ENCODE peak calls at places on chromosomes 12 and 14, in ten cellular contexts. O is Peyer's patch; K is AG08395; N is stimulated activated CD4-positive, alpha-beta T cell treated with anti-CD3 and anti-CD28 coated beads, Interleukin-1b, Interleukin-23, amount 100 ng/mL, for 4 hours; M is Calu3; R is sciatic nerve; A is NCI-H1105 treated with DMSO at 0.1 percent for 48 hours; J is amniotic stem cell; T is GM04503; S is ovary. V is an unnamed sample.

GRCh38 chr14:22184157-22185025 is 404.6 kb downstream of the DAD1 start:
- DNase-seq in O (no peak), K (no peak), N (no peak), M (peak; percentile 15), R (no peak), A (no peak), J (no peak), T (no peak), S (no peak), V (no peak)

GRCh38 chr14:50542941-50543418 is 10.6 kb upstream of the MAP4K5 start:
- DNase-seq in O (peak; percentile 69), K (peak; percentile 54), N (peak; percentile 24), M (peak; percentile 38), R (no peak), A (peak; percentile 83), J (peak; percentile 24), T (no peak), S (no peak), V (peak; percentile 22)

GRCh38 chr12:124524231-124524925 is 43.0 kb downstream of the NCOR2 start:
- DNase-seq in O (no peak), K (peak; percentile 95), N (no peak), M (peak; percentile 37), R (no peak), A (no peak), J (no peak), T (peak; percentile 83), S (no peak), V (no peak)

GRCh38 chr14:105877645-105878044 is 351.3 kb downstream of the TMEM121 start:
- DNase-seq in O (no peak), K (no peak), N (no peak), M (no peak), R (no peak), A (no peak), J (no peak), T (no peak), S (peak; percentile 2), V (no peak)

GRCh38 chr14:34174973-34175372 is 224.1 kb upstream of the EGLN3 start:
- DNase-seq in O (no peak), K (no peak), N (no peak), M (no peak), R (no peak), A (peak; percentile 44), J (no peak), T (no peak), S (no peak), V (no peak)

GRCh38 chr14:74429221-74429691 is 3.2 kb upstream of the SYNDIG1L start:
- DNase-seq in O (no peak), K (no peak), N (no peak), M (no peak), R (no peak), A (no peak), J (no peak), T (no peak), S (no peak), V (no peak)

GRCh38 chr12:94148841-94149780 is 734 bp downstream of the PLXNC1 start:
- DNase-seq in O (peak; percentile 79), K (peak; percentile 60), N (no peak), M (peak; percentile 50), R (peak; percentile 67), A (peak; percentile 33), J (no peak), T (no peak), S (peak; percentile 58), V (peak; percentile 25)

GRCh38 chr12:74984631-74985030 is 225.0 kb downstream of the KCNC2 start:
- DNase-seq in O (no peak), K (no peak), N (no peak), M (no peak), R (no peak), A (no peak), J (no peak), T (no peak), S (no peak), V (no peak)

GRCh38 chr12:9702239-9702638 is 30.7 kb downstream of the CLECL1 start:
- DNase-seq in O (peak; percentile 77), K (no peak), N (no peak), M (no peak), R (no peak), A (no peak), J (no peak), T (no peak), S (no peak), V (no peak)

GRCh38 chr14:39173198-39173597 is 1.9 kb upstream of the PNN start:
- DNase-seq in O (no peak), K (no peak), N (no peak), M (no peak), R (no peak), A (no peak), J (no peak), T (no peak), S (no peak), V (no peak)

GRCh38 chr14:101839236-101839635 is 77.7 kb downstream of the PPP2R5C start:
- DNase-seq in O (peak; percentile 76), K (no peak), N (no peak), M (no peak), R (no peak), A (no peak), J (no peak), T (no peak), S (no peak), V (peak; percentile 41)

GRCh38 chr12:45065125-45065626 is 14.3 kb upstream of the DBX2 start:
- DNase-seq in O (no peak), K (no peak), N (no peak), M (no peak), R (no peak), A (no peak), J (no peak), T (no peak), S (no peak), V (no peak)

GRCh38 chr14:89309670-89310177 is 107.3 kb downstream of the FOXN3 start:
- DNase-seq in O (no peak), K (no peak), N (no peak), M (no peak), R (no peak), A (no peak), J (no peak), T (no peak), S (no peak), V (no peak)

GRCh38 chr12:79373896-79374499 is 316.8 kb downstream of the PAWR start:
- DNase-seq in O (no peak), K (peak; percentile 56), N (no peak), M (peak; percentile 72), R (no peak), A (peak; percentile 43), J (no peak), T (no peak), S (no peak), V (no peak)

GRCh38 chr12:50239355-50239891 is 43.9 kb downstream of the LIMA1 start:
- DNase-seq in O (no peak), K (no peak), N (no peak), M (no peak), R (no peak), A (no peak), J (no peak), T (no peak), S (no peak), V (no peak)

GRCh38 chr12:105378821-105379400 is 48.4 kb downstream of the C12orf75 start:
- DNase-seq in O (no peak), K (no peak), N (no peak), M (peak; percentile 40), R (no peak), A (peak; percentile 15), J (no peak), T (no peak), S (no peak), V (no peak)

GRCh38 chr12:28539691-28540323 is 349.6 kb downstream of the CCDC91 start:
- DNase-seq in O (no peak), K (no peak), N (no peak), M (no peak), R (no peak), A (no peak), J (no peak), T (no peak), S (no peak), V (no peak)

GRCh38 chr14:45434221-45434620 is 181.2 kb upstream of the MIS18BP1 start:
- DNase-seq in O (no peak), K (no peak), N (no peak), M (no peak), R (no peak), A (no peak), J (no peak), T (no peak), S (no peak), V (no peak)

GRCh38 chr12:495466-495865 is 35.7 kb downstream of the B4GALNT3 start:
- DNase-seq in O (no peak), K (no peak), N (no peak), M (no peak), R (no peak), A (no peak), J (no peak), T (no peak), S (no peak), V (no peak)

GRCh38 chr14:71856199-71856919 is 75.9 kb upstream of the RGS6 start:
- DNase-seq in O (no peak), K (no peak), N (no peak), M (no peak), R (no peak), A (no peak), J (no peak), T (no peak), S (no peak), V (no peak)

GRCh38 chr12:79151956-79152355 is 287.4 kb downstream of the SYT1 start:
- DNase-seq in O (no peak), K (no peak), N (no peak), M (no peak), R (no peak), A (no peak), J (no peak), T (no peak), S (no peak), V (no peak)

GRCh38 chr12:115553622-115554021 is 723.9 kb downstream of the MED13L start:
- DNase-seq in O (no peak), K (no peak), N (no peak), M (no peak), R (no peak), A (no peak), J (no peak), T (no peak), S (no peak), V (no peak)

GRCh38 chr14:73567951-73568885 is 795 bp upstream of the ACOT2 start:
- DNase-seq in O (no peak), K (peak; percentile 14), N (no peak), M (no peak), R (no peak), A (peak; percentile 39), J (no peak), T (no peak), S (no peak), V (peak; percentile 80)

GRCh38 chr14:95255487-95255886 is 64.2 kb downstream of the CLMN start:
- DNase-seq in O (peak; percentile 90), K (peak; percentile 40), N (no peak), M (peak; percentile 86), R (peak; percentile 75), A (no peak), J (no peak), T (no peak), S (no peak), V (peak; percentile 95)

GRCh38 chr12:57164966-57165365 is 17.5 kb upstream of the LRP1-AS start:
- DNase-seq in O (no peak), K (no peak), N (no peak), M (no peak), R (no peak), A (no peak), J (no peak), T (no peak), S (no peak), V (no peak)

GRCh38 chr12:116867523-116867922 is 13.7 kb downstream of the HRK start:
- DNase-seq in O (no peak), K (no peak), N (no peak), M (no peak), R (no peak), A (no peak), J (no peak), T (no peak), S (no peak), V (no peak)

GRCh38 chr14:61101803-61102548 is 120.9 kb downstream of the SLC38A6 start:
- DNase-seq in O (no peak), K (peak; percentile 44), N (no peak), M (no peak), R (no peak), A (no peak), J (no peak), T (no peak), S (no peak), V (no peak)

GRCh38 chr14:38366374-38366773 is 110.5 kb upstream of the CLEC14A start:
- DNase-seq in O (no peak), K (no peak), N (no peak), M (no peak), R (no peak), A (no peak), J (no peak), T (no peak), S (no peak), V (no peak)